ENCODE peak calls at places on chromosomes 3 and 15, in seven cellular contexts. One of them, this sample, is unnamed.

GRCh38 chr3:117017135-117017990 is 307.8 kb downstream of the TUSC7 start:
- DNase-seq in mammary epithelial cell: no peak
- DNase-seq in fibroblast of lung: no peak
- DNase-seq in endodermal cell: no peak
- DNase-seq in NB4: no peak
- DNase-seq in CD8-positive, alpha-beta memory T cell: no peak
- DNase-seq in lung: no peak
- DNase-seq in this sample: peak; percentile 14

GRCh38 chr3:150049317-150049716 is 78.6 kb upstream of the PFN2 start:
- DNase-seq in mammary epithelial cell: no peak
- DNase-seq in fibroblast of lung: peak; percentile 25
- DNase-seq in endodermal cell: no peak
- DNase-seq in NB4: no peak
- DNase-seq in CD8-positive, alpha-beta memory T cell: no peak
- DNase-seq in lung: no peak
- DNase-seq in this sample: no peak

GRCh38 chr3:126482503-126483255 is 7.0 kb upstream of the ZXDC start:
- DNase-seq in mammary epithelial cell: no peak
- DNase-seq in fibroblast of lung: no peak
- DNase-seq in endodermal cell: no peak
- DNase-seq in NB4: no peak
- DNase-seq in CD8-positive, alpha-beta memory T cell: no peak
- DNase-seq in lung: no peak
- DNase-seq in this sample: no peak

GRCh38 chr3:160195106-160195505 is 30.1 kb upstream of the C3orf80 start:
- DNase-seq in mammary epithelial cell: no peak
- DNase-seq in fibroblast of lung: no peak
- DNase-seq in endodermal cell: no peak
- DNase-seq in NB4: no peak
- DNase-seq in CD8-positive, alpha-beta memory T cell: no peak
- DNase-seq in lung: no peak
- DNase-seq in this sample: no peak

GRCh38 chr3:156211583-156211982 is 91.2 kb downstream of the KCNAB1 start:
- DNase-seq in mammary epithelial cell: peak; percentile 89
- DNase-seq in fibroblast of lung: peak; percentile 93
- DNase-seq in endodermal cell: no peak
- DNase-seq in NB4: no peak
- DNase-seq in CD8-positive, alpha-beta memory T cell: no peak
- DNase-seq in lung: no peak
- DNase-seq in this sample: peak; percentile 50

GRCh38 chr15:84570164-84570692 is 30.6 kb upstream of the ZSCAN2 start:
- DNase-seq in mammary epithelial cell: peak; percentile 35
- DNase-seq in fibroblast of lung: peak; percentile 27
- DNase-seq in endodermal cell: peak; percentile 72
- DNase-seq in NB4: peak; percentile 61
- DNase-seq in CD8-positive, alpha-beta memory T cell: peak; percentile 42
- DNase-seq in lung: peak; percentile 50
- DNase-seq in this sample: peak; percentile 45

GRCh38 chr15:87604857-87605446 is 651.6 kb downstream of the NTRK3 start:
- DNase-seq in mammary epithelial cell: peak; percentile 17
- DNase-seq in fibroblast of lung: no peak
- DNase-seq in endodermal cell: peak; percentile 73
- DNase-seq in NB4: peak; percentile 42
- DNase-seq in CD8-positive, alpha-beta memory T cell: no peak
- DNase-seq in lung: no peak
- DNase-seq in this sample: peak; percentile 37

GRCh38 chr15:74011610-74012009 is 17.1 kb downstream of the PML start:
- DNase-seq in mammary epithelial cell: no peak
- DNase-seq in fibroblast of lung: peak; percentile 50
- DNase-seq in endodermal cell: no peak
- DNase-seq in NB4: no peak
- DNase-seq in CD8-positive, alpha-beta memory T cell: no peak
- DNase-seq in lung: peak; percentile 53
- DNase-seq in this sample: peak; percentile 42

GRCh38 chr3:52333869-52334557 is 17.9 kb downstream of the DNAH1 start:
- DNase-seq in mammary epithelial cell: peak; percentile 45
- DNase-seq in fibroblast of lung: no peak
- DNase-seq in endodermal cell: no peak
- DNase-seq in NB4: no peak
- DNase-seq in CD8-positive, alpha-beta memory T cell: no peak
- DNase-seq in lung: no peak
- DNase-seq in this sample: peak; percentile 15

GRCh38 chr3:115042351-115042750 is 104.7 kb downstream of the ZBTB20 start:
- DNase-seq in mammary epithelial cell: no peak
- DNase-seq in fibroblast of lung: peak; percentile 15
- DNase-seq in endodermal cell: no peak
- DNase-seq in NB4: no peak
- DNase-seq in CD8-positive, alpha-beta memory T cell: no peak
- DNase-seq in lung: no peak
- DNase-seq in this sample: no peak

GRCh38 chr15:91525746-91526145 is 327.8 kb upstream of the SLCO3A1 start:
- DNase-seq in mammary epithelial cell: no peak
- DNase-seq in fibroblast of lung: no peak
- DNase-seq in endodermal cell: no peak
- DNase-seq in NB4: no peak
- DNase-seq in CD8-positive, alpha-beta memory T cell: no peak
- DNase-seq in lung: no peak
- DNase-seq in this sample: no peak

GRCh38 chr3:102180291-102180931 is 254.4 kb upstream of the ZPLD1 start:
- DNase-seq in mammary epithelial cell: no peak
- DNase-seq in fibroblast of lung: peak; percentile 94
- DNase-seq in endodermal cell: no peak
- DNase-seq in NB4: no peak
- DNase-seq in CD8-positive, alpha-beta memory T cell: no peak
- DNase-seq in lung: no peak
- DNase-seq in this sample: peak; percentile 95

GRCh38 chr3:188037116-188037718 is 116.7 kb upstream of the LPP start:
- DNase-seq in mammary epithelial cell: peak; percentile 48
- DNase-seq in fibroblast of lung: peak; percentile 48
- DNase-seq in endodermal cell: peak; percentile 76
- DNase-seq in NB4: no peak
- DNase-seq in CD8-positive, alpha-beta memory T cell: no peak
- DNase-seq in lung: no peak
- DNase-seq in this sample: peak; percentile 71

GRCh38 chr3:188037965-188038581 is 115.9 kb upstream of the LPP start:
- DNase-seq in mammary epithelial cell: peak; percentile 45
- DNase-seq in fibroblast of lung: peak; percentile 68
- DNase-seq in endodermal cell: no peak
- DNase-seq in NB4: no peak
- DNase-seq in CD8-positive, alpha-beta memory T cell: no peak
- DNase-seq in lung: no peak
- DNase-seq in this sample: no peak

GRCh38 chr3:188041193-188041592 is 112.8 kb upstream of the LPP start:
- DNase-seq in mammary epithelial cell: no peak
- DNase-seq in fibroblast of lung: no peak
- DNase-seq in endodermal cell: no peak
- DNase-seq in NB4: peak; percentile 15
- DNase-seq in CD8-positive, alpha-beta memory T cell: no peak
- DNase-seq in lung: no peak
- DNase-seq in this sample: no peak

GRCh38 chr3:188034989-188035388 is 119.0 kb upstream of the LPP start:
- DNase-seq in mammary epithelial cell: peak; percentile 31
- DNase-seq in fibroblast of lung: no peak
- DNase-seq in endodermal cell: no peak
- DNase-seq in NB4: no peak
- DNase-seq in CD8-positive, alpha-beta memory T cell: no peak
- DNase-seq in lung: no peak
- DNase-seq in this sample: no peak

DNA sequence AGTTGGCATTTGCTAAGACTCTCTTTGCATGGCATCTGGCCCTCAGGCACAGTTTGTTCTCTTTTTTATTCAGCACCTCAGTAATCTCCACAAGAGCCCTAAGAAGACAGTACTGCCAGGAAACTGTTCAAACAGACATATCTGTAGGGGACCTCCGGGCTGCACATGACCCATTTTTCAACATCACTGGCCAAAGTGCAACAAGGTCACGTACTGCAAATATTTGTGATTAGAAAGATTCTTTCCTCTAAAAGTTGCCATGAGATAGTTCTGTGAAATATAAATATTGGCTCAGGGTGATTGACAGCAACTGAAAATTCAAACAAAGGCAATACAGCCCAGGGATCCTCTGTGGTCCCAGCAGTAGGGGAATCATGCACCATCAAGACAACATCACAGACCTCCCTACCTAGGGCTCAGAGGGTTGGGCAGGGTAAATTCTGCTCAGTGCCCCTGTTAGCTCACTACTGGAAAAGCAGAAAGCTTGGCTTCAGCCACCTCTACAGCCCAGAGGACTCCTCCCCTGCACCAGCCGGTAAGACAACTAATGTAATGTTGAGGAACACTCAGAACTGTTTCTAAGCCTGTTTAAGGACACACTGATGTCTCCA is 117.5 kb upstream of the LPP start:
- DNase-seq in mammary epithelial cell: no peak
- DNase-seq in fibroblast of lung: no peak
- DNase-seq in endodermal cell: no peak
- DNase-seq in NB4: peak; percentile 14
- DNase-seq in CD8-positive, alpha-beta memory T cell: no peak
- DNase-seq in lung: no peak
- DNase-seq in this sample: no peak
- H3K4me3 ChIP-seq in mammary epithelial cell: no peak overlapping the region
- H3K4me3 ChIP-seq in fibroblast of lung: no peak overlapping the region
- H3K4me3 ChIP-seq in endodermal cell: no peak overlapping the region
- H3K4me3 ChIP-seq in NB4: no peak overlapping the region
- H3K4me3 ChIP-seq in CD8-positive, alpha-beta memory T cell: no peak overlapping the region
- H3K4me3 ChIP-seq in lung: no peak overlapping the region
- H3K4me3 ChIP-seq in this sample: no peak overlapping the region

GRCh38 chr3:152271465-152272035 is 2.8 kb downstream of the MBNL1 start:
- DNase-seq in mammary epithelial cell: peak; percentile 11
- DNase-seq in fibroblast of lung: no peak
- DNase-seq in endodermal cell: no peak
- DNase-seq in NB4: no peak
- DNase-seq in CD8-positive, alpha-beta memory T cell: no peak
- DNase-seq in lung: no peak
- DNase-seq in this sample: no peak
- H3K4me3 ChIP-seq in mammary epithelial cell: peak overlapping the region; percentile 62
- H3K4me3 ChIP-seq in fibroblast of lung: peak overlapping the region; percentile 95
- H3K4me3 ChIP-seq in endodermal cell: no peak overlapping the region
- H3K4me3 ChIP-seq in NB4: peak overlapping the region; percentile 94
- H3K4me3 ChIP-seq in CD8-positive, alpha-beta memory T cell: peak overlapping the region; percentile 97
- H3K4me3 ChIP-seq in lung: no peak overlapping the region
- H3K4me3 ChIP-seq in this sample: peak overlapping the region; percentile 84

GRCh38 chr3:122793568-122794416 is at the start of gene HSPBAP1:
- DNase-seq in mammary epithelial cell: peak; percentile 92
- DNase-seq in fibroblast of lung: peak; percentile 92
- DNase-seq in endodermal cell: peak; percentile 97
- DNase-seq in NB4: peak; percentile 93
- DNase-seq in CD8-positive, alpha-beta memory T cell: peak; percentile 86
- DNase-seq in lung: peak; percentile 93
- DNase-seq in this sample: peak; percentile 93

GRCh38 chr3:122785231-122785630 is 8.4 kb downstream of the HSPBAP1 start:
- DNase-seq in mammary epithelial cell: no peak
- DNase-seq in fibroblast of lung: no peak
- DNase-seq in endodermal cell: no peak
- DNase-seq in NB4: no peak
- DNase-seq in CD8-positive, alpha-beta memory T cell: no peak
- DNase-seq in lung: no peak
- DNase-seq in this sample: no peak

GRCh38 chr3:122786067-122786466 is 7.6 kb downstream of the HSPBAP1 start:
- DNase-seq in mammary epithelial cell: peak; percentile 66
- DNase-seq in fibroblast of lung: peak; percentile 83
- DNase-seq in endodermal cell: no peak
- DNase-seq in NB4: no peak
- DNase-seq in CD8-positive, alpha-beta memory T cell: no peak
- DNase-seq in lung: no peak
- DNase-seq in this sample: peak; percentile 63

GRCh38 chr3:122787872-122788271 is 5.8 kb downstream of the HSPBAP1 start:
- DNase-seq in mammary epithelial cell: no peak
- DNase-seq in fibroblast of lung: no peak
- DNase-seq in endodermal cell: no peak
- DNase-seq in NB4: no peak
- DNase-seq in CD8-positive, alpha-beta memory T cell: no peak
- DNase-seq in lung: no peak
- DNase-seq in this sample: no peak

GRCh38 chr3:122789585-122790273 is 3.9 kb downstream of the HSPBAP1 start:
- DNase-seq in mammary epithelial cell: peak; percentile 66
- DNase-seq in fibroblast of lung: no peak
- DNase-seq in endodermal cell: no peak
- DNase-seq in NB4: no peak
- DNase-seq in CD8-positive, alpha-beta memory T cell: no peak
- DNase-seq in lung: no peak
- DNase-seq in this sample: no peak
- H3K4me3 ChIP-seq in mammary epithelial cell: peak overlapping the region; percentile 36
- H3K4me3 ChIP-seq in fibroblast of lung: no peak overlapping the region
- H3K4me3 ChIP-seq in endodermal cell: no peak overlapping the region
- H3K4me3 ChIP-seq in NB4: no peak overlapping the region
- H3K4me3 ChIP-seq in CD8-positive, alpha-beta memory T cell: no peak overlapping the region
- H3K4me3 ChIP-seq in lung: no peak overlapping the region
- H3K4me3 ChIP-seq in this sample: no peak overlapping the region

GRCh38 chr3:125142418-125142778 is 70.2 kb downstream of the SLC12A8 start:
- DNase-seq in mammary epithelial cell: no peak
- DNase-seq in fibroblast of lung: no peak
- DNase-seq in endodermal cell: peak; percentile 73
- DNase-seq in NB4: no peak
- DNase-seq in CD8-positive, alpha-beta memory T cell: no peak
- DNase-seq in lung: no peak
- DNase-seq in this sample: no peak
- H3K4me3 ChIP-seq in mammary epithelial cell: no peak overlapping the region
- H3K4me3 ChIP-seq in fibroblast of lung: no peak overlapping the region
- H3K4me3 ChIP-seq in endodermal cell: no peak overlapping the region
- H3K4me3 ChIP-seq in NB4: no peak overlapping the region
- H3K4me3 ChIP-seq in CD8-positive, alpha-beta memory T cell: peak overlapping the region; percentile 66
- H3K4me3 ChIP-seq in lung: no peak overlapping the region
- H3K4me3 ChIP-seq in this sample: no peak overlapping the region

GRCh38 chr15:88651971-88652370 is 13.2 kb downstream of the ISG20 start:
- DNase-seq in mammary epithelial cell: no peak
- DNase-seq in fibroblast of lung: no peak
- DNase-seq in endodermal cell: no peak
- DNase-seq in NB4: peak; percentile 9
- DNase-seq in CD8-positive, alpha-beta memory T cell: no peak
- DNase-seq in lung: peak; percentile 28
- DNase-seq in this sample: no peak

GRCh38 chr15:88652456-88653199 is 13.8 kb downstream of the ISG20 start:
- DNase-seq in mammary epithelial cell: no peak
- DNase-seq in fibroblast of lung: no peak
- DNase-seq in endodermal cell: no peak
- DNase-seq in NB4: peak; percentile 7
- DNase-seq in CD8-positive, alpha-beta memory T cell: no peak
- DNase-seq in lung: peak; percentile 19
- DNase-seq in this sample: no peak

GRCh38 chr15:88649753-88650551 is 11.1 kb downstream of the ISG20 start:
- DNase-seq in mammary epithelial cell: no peak
- DNase-seq in fibroblast of lung: no peak
- DNase-seq in endodermal cell: no peak
- DNase-seq in NB4: no peak
- DNase-seq in CD8-positive, alpha-beta memory T cell: no peak
- DNase-seq in lung: peak; percentile 26
- DNase-seq in this sample: no peak

GRCh38 chr15:88650556-88650955 is 11.7 kb downstream of the ISG20 start:
- DNase-seq in mammary epithelial cell: no peak
- DNase-seq in fibroblast of lung: no peak
- DNase-seq in endodermal cell: no peak
- DNase-seq in NB4: no peak
- DNase-seq in CD8-positive, alpha-beta memory T cell: no peak
- DNase-seq in lung: peak; percentile 15
- DNase-seq in this sample: no peak

GRCh38 chr15:88651293-88651692 is 12.5 kb downstream of the ISG20 start:
- DNase-seq in mammary epithelial cell: no peak
- DNase-seq in fibroblast of lung: no peak
- DNase-seq in endodermal cell: no peak
- DNase-seq in NB4: no peak
- DNase-seq in CD8-positive, alpha-beta memory T cell: no peak
- DNase-seq in lung: no peak
- DNase-seq in this sample: no peak
- H3K4me3 ChIP-seq in mammary epithelial cell: no peak overlapping the region
- H3K4me3 ChIP-seq in fibroblast of lung: no peak overlapping the region
- H3K4me3 ChIP-seq in endodermal cell: no peak overlapping the region
- H3K4me3 ChIP-seq in NB4: no peak overlapping the region
- H3K4me3 ChIP-seq in CD8-positive, alpha-beta memory T cell: no peak overlapping the region
- H3K4me3 ChIP-seq in lung: no peak overlapping the region
- H3K4me3 ChIP-seq in this sample: no peak overlapping the region

This sample was measured in cardiac fibroblast.